ENCODE peak calls at places on chromosomes 13 and 19, in ten cellular contexts. V is iris pigment epithelial cell; G is T-cell; L is NCI-H1092 treated with DMSO at 0.1 percent for 48 hours; X is fibroblast of lung; T is HL-60; D is substantia nigra; A is aorta; W is neural crest cell; R is stimulated activated CD8-positive, alpha-beta memory T cell treated with anti-CD3 and anti-CD28 coated beads, Interleukin-4, amount 100 ng/mL, for 48 hours. K is an unnamed sample.
A peak's percentile ranks its signal among the peaks of the same experiment; 100 is the strongest.

GRCh38 chr13:60398949-60399589 is 2.0 kb downstream of the TDRD3 start:
- DNase-seq in V (peak; percentile 37), G (no peak), T (no peak), A (no peak), D (no peak), W (no peak), X (peak; percentile 22), L (no peak), R (no peak), K (peak; percentile 34)

GRCh38 chr19:29769997-29770396 is 41.8 kb upstream of the CCNE1 start:
- DNase-seq in D (no peak), V (no peak), R (no peak), W (no peak), G (no peak), X (no peak), A (no peak), T (no peak), L (no peak), K (no peak)

GRCh38 chr13:83780201-83780600 is 102.1 kb downstream of the SLITRK1 start:
- DNase-seq in G (no peak), V (peak; percentile 70), L (no peak), X (peak; percentile 24), R (no peak), T (peak; percentile 0), W (no peak), A (no peak), D (no peak), K (peak; percentile 33)

GRCh38 chr13:45361596-45362206 is 20.7 kb upstream of the TPT1 start:
- DNase-seq in R (no peak), D (no peak), X (peak; percentile 68), A (peak; percentile 40), W (no peak), T (no peak), V (peak; percentile 52), G (no peak), L (no peak), K (no peak)

GRCh38 chr19:51552996-51553725 is 17.9 kb upstream of the ZNF175 start:
- DNase-seq in G (no peak), L (no peak), W (peak; percentile 89), R (peak; percentile 81), X (peak; percentile 32), A (peak; percentile 89), V (peak; percentile 32), T (peak; percentile 43), D (no peak), K (peak; percentile 51)

GRCh38 chr13:111211789-111212516 is 96.8 kb downstream of the ARHGEF7 start:
- DNase-seq in X (peak; percentile 93), T (no peak), D (no peak), W (no peak), R (no peak), A (no peak), G (no peak), V (peak; percentile 68), L (no peak), K (peak; percentile 31)

GRCh38 chr19:44626067-44626624 is 12.8 kb downstream of the IGSF23 start:
- DNase-seq in W (no peak), G (no peak), L (no peak), R (no peak), X (peak; percentile 98), T (no peak), V (peak; percentile 95), A (peak; percentile 79), D (no peak), K (peak; percentile 84)

GRCh38 chr13:90485441-90485840 is 862.0 kb upstream of the MIR17HG start:
- DNase-seq in X (peak; percentile 92), G (no peak), V (peak; percentile 93), R (no peak), L (no peak), W (no peak), A (no peak), T (no peak), D (no peak), K (peak; percentile 74)

GRCh38 chr13:79867248-79867647 is 386.3 kb downstream of the NDFIP2 start:
- DNase-seq in A (no peak), W (no peak), G (no peak), X (peak; percentile 39), D (no peak), R (no peak), V (peak; percentile 45), L (no peak), T (peak; percentile 31), K (peak; percentile 27)

GRCh38 chr19:43490759-43491158 is 13.8 kb downstream of the PHLDB3 start:
- DNase-seq in T (no peak), R (no peak), X (no peak), V (no peak), A (no peak), L (no peak), D (no peak), W (no peak), G (no peak), K (no peak)

GRCh38 chr13:40813662-40814454 is 24.4 kb downstream of the SLC25A15 start:
- DNase-seq in D (no peak), L (no peak), X (peak; percentile 12), T (no peak), V (peak; percentile 54), R (no peak), W (no peak), A (no peak), G (no peak), K (peak; percentile 32)